ENCODE peak calls at places on chromosomes 16 and 17, in four cellular contexts. N, G, B and U are unnamed samples.

GRCh38 chr16:88102597-88102996 is 151.4 kb downstream of the BANP start:
- DNase-seq in N (no peak), G (no peak), B (no peak), U (no peak)

GRCh38 chr17:65518256-65518655 is 43.2 kb downstream of the AXIN2 start:
- DNase-seq in N (no peak), G (no peak), B (no peak), U (no peak)

GRCh38 chr17:41689497-41690299 is 1.0 kb downstream of the EIF1 start:
- DNase-seq in N (no peak), G (no peak), B (no peak), U (no peak)

GRCh38 chr16:15979801-15980200 is 30.4 kb downstream of the ABCC1 start:
- DNase-seq in N (no peak), G (no peak), B (no peak), U (no peak)

GRCh38 chr16:57091990-57092785 is at the start of gene CPNE2:
- DNase-seq in N (no peak), G (peak), B (peak), U (no peak)

GRCh38 chr17:42653179-42654124 is 5.6 kb upstream of the TUBG2 start:
- DNase-seq in N (no peak), G (peak), B (peak), U (no peak)

GRCh38 chr17:3551189-3551588 is 6.4 kb downstream of the TRPV3 start:
- DNase-seq in N (no peak), G (no peak), B (no peak), U (no peak)

GRCh38 chr17:59234631-59235030 is 14.3 kb downstream of the GDPD1 start:
- DNase-seq in N (no peak), G (no peak), B (no peak), U (no peak)

GRCh38 chr16:68756250-68757051 is 19.4 kb downstream of the CDH1 start:
- DNase-seq in N (no peak), G (peak), B (no peak), U (no peak)

GRCh38 chr16:80599466-80599865 is 58.7 kb downstream of the DYNLRB2 start:
- DNase-seq in N (no peak), G (no peak), B (no peak), U (no peak)

GRCh38 chr17:45371414-45372324 is 54.8 kb upstream of the MAP3K14 start:
- DNase-seq in N (peak), G (peak), B (peak), U (no peak)

GRCh38 chr17:27466748-27467375 is 10.6 kb downstream of the KSR1 start:
- DNase-seq in N (no peak), G (no peak), B (no peak), U (no peak)

GRCh38 chr17:45227631-45228120 is 6.0 kb downstream of the FMNL1 start:
- DNase-seq in N (no peak), G (no peak), B (no peak), U (no peak)

GRCh38 chr16:15981382-15981781 is 32.0 kb downstream of the ABCC1 start:
- DNase-seq in N (no peak), G (no peak), B (no peak), U (no peak)

GRCh38 chr16:87681990-87682570 is 79.8 kb downstream of the JPH3 start:
- DNase-seq in N (no peak), G (no peak), B (no peak), U (no peak)

GRCh38 chr17:45812102-45812501 is 28.0 kb downstream of the CRHR1 start:
- DNase-seq in N (no peak), G (no peak), B (peak), U (peak)

GRCh38 chr17:50571681-50572080 is 11.2 kb downstream of the CACNA1G start:
- DNase-seq in N (no peak), G (no peak), B (no peak), U (no peak)

GRCh38 chr16:3745751-3746355 is 28.5 kb upstream of the TRAP1 start:
- DNase-seq in N (peak), G (no peak), B (no peak), U (no peak)

GRCh38 chr17:61386251-61386650 is 13.4 kb upstream of the TBX2 start:
- DNase-seq in N (no peak), G (no peak), B (no peak), U (no peak)

GRCh38 chr17:5249615-5250014 is 15.0 kb upstream of the SCIMP start:
- DNase-seq in N (peak), G (peak), B (peak), U (peak)

GRCh38 chr16:55622930-55623561 is 32.7 kb upstream of the SLC6A2 start:
- DNase-seq in N (no peak), G (no peak), B (peak), U (no peak)

GRCh38 chr17:73402466-73402865 is 90.7 kb upstream of the CDC42EP4 start:
- DNase-seq in N (no peak), G (no peak), B (no peak), U (no peak)

GRCh38 chr16:31700200-31700529 is 172.5 kb downstream of the AHSP start:
- DNase-seq in N (no peak), G (no peak), B (peak), U (no peak)